ENCODE peak calls at places on chromosomes 5 and 9, in eight cellular contexts. One of them, this sample, is unnamed.

GRCh38 chr5:111069839-111070238 is 1.7 kb upstream of the TSLP start:
- DNase-seq in HuH-7.5: no peak
- DNase-seq in ACHN: no peak
- DNase-seq in IMR-90: peak; percentile 88
- DNase-seq in HFFc6: peak; percentile 61
- DNase-seq in pancreas: no peak
- DNase-seq in lower leg skin: no peak
- DNase-seq in GM03348: peak; percentile 11
- DNase-seq in this sample: no peak

GRCh38 chr5:157612581-157612980 is 37.0 kb upstream of the ADAM19 start:
- DNase-seq in HuH-7.5: no peak
- DNase-seq in IMR-90: no peak
- DNase-seq in ACHN: no peak
- DNase-seq in pancreas: no peak
- DNase-seq in HFFc6: no peak
- DNase-seq in GM03348: no peak
- DNase-seq in lower leg skin: no peak
- DNase-seq in this sample: no peak

GRCh38 chr9:130110166-130110565 is 56.5 kb downstream of the GPR107 start:
- DNase-seq in ACHN: peak; percentile 18
- DNase-seq in IMR-90: no peak
- DNase-seq in HFFc6: no peak
- DNase-seq in lower leg skin: no peak
- DNase-seq in pancreas: no peak
- DNase-seq in GM03348: no peak
- DNase-seq in HuH-7.5: no peak
- DNase-seq in this sample: no peak

GRCh38 chr9:87685871-87686519 is 39.9 kb upstream of the CTSL start:
- DNase-seq in pancreas: no peak
- DNase-seq in lower leg skin: peak; percentile 86
- DNase-seq in IMR-90: peak; percentile 27
- DNase-seq in HuH-7.5: no peak
- DNase-seq in ACHN: no peak
- DNase-seq in GM03348: no peak
- DNase-seq in HFFc6: peak; percentile 17
- DNase-seq in this sample: no peak

GRCh38 chr5:36619012-36619635 is 12.7 kb downstream of the SLC1A3 start:
- DNase-seq in HuH-7.5: no peak
- DNase-seq in ACHN: no peak
- DNase-seq in HFFc6: no peak
- DNase-seq in GM03348: no peak
- DNase-seq in IMR-90: no peak
- DNase-seq in pancreas: no peak
- DNase-seq in lower leg skin: no peak
- DNase-seq in this sample: no peak

GRCh38 chr9:1878817-1879216 is 136.3 kb upstream of the SMARCA2 start:
- DNase-seq in HFFc6: no peak
- DNase-seq in HuH-7.5: no peak
- DNase-seq in GM03348: no peak
- DNase-seq in pancreas: no peak
- DNase-seq in IMR-90: no peak
- DNase-seq in lower leg skin: no peak
- DNase-seq in ACHN: no peak
- DNase-seq in this sample: no peak

GRCh38 chr5:181221792-181222629 is 1.1 kb upstream of the TRIM41 start:
- DNase-seq in ACHN: peak; percentile 91
- DNase-seq in IMR-90: peak; percentile 98
- DNase-seq in GM03348: peak; percentile 67
- DNase-seq in HFFc6: peak; percentile 99
- DNase-seq in HuH-7.5: peak; percentile 79
- DNase-seq in lower leg skin: peak; percentile 100
- DNase-seq in pancreas: peak; percentile 88
- DNase-seq in this sample: peak; percentile 67

GRCh38 chr5:74542477-74542876 is 98.1 kb downstream of the ENC1 start:
- DNase-seq in GM03348: peak; percentile 40
- DNase-seq in HuH-7.5: no peak
- DNase-seq in pancreas: no peak
- DNase-seq in HFFc6: peak; percentile 23
- DNase-seq in lower leg skin: no peak
- DNase-seq in IMR-90: no peak
- DNase-seq in ACHN: peak; percentile 11
- DNase-seq in this sample: no peak

GRCh38 chr5:17315710-17316221 is 98.3 kb downstream of the BASP1 start:
- DNase-seq in HuH-7.5: no peak
- DNase-seq in pancreas: no peak
- DNase-seq in ACHN: no peak
- DNase-seq in lower leg skin: no peak
- DNase-seq in IMR-90: peak; percentile 90
- DNase-seq in HFFc6: peak; percentile 50
- DNase-seq in GM03348: peak; percentile 57
- DNase-seq in this sample: no peak

GRCh38 chr9:128159784-128160602 is at the start of gene BBLN:
- DNase-seq in IMR-90: peak; percentile 85
- DNase-seq in GM03348: peak; percentile 100
- DNase-seq in lower leg skin: peak; percentile 98
- DNase-seq in HuH-7.5: peak; percentile 98
- DNase-seq in HFFc6: peak; percentile 83
- DNase-seq in ACHN: peak; percentile 89
- DNase-seq in pancreas: peak; percentile 92
- DNase-seq in this sample: no peak

GRCh38 chr5:40409600-40409999 is 270.1 kb upstream of the PTGER4 start:
- DNase-seq in IMR-90: no peak
- DNase-seq in HuH-7.5: no peak
- DNase-seq in ACHN: no peak
- DNase-seq in lower leg skin: no peak
- DNase-seq in HFFc6: no peak
- DNase-seq in pancreas: no peak
- DNase-seq in GM03348: no peak
- DNase-seq in this sample: no peak

GRCh38 chr5:176560364-176560763 is 11.2 kb downstream of the CDHR2 start:
- DNase-seq in GM03348: no peak
- DNase-seq in lower leg skin: no peak
- DNase-seq in HFFc6: no peak
- DNase-seq in pancreas: no peak
- DNase-seq in IMR-90: no peak
- DNase-seq in ACHN: no peak
- DNase-seq in HuH-7.5: no peak
- DNase-seq in this sample: no peak

GRCh38 chr5:139708434-139708849 is 60.3 kb downstream of the CXXC5 start:
- DNase-seq in IMR-90: no peak
- DNase-seq in pancreas: no peak
- DNase-seq in ACHN: no peak
- DNase-seq in GM03348: no peak
- DNase-seq in lower leg skin: no peak
- DNase-seq in HFFc6: no peak
- DNase-seq in HuH-7.5: no peak
- DNase-seq in this sample: no peak

GRCh38 chr5:163976691-163977090 is 471.3 kb downstream of the MAT2B start:
- DNase-seq in ACHN: no peak
- DNase-seq in HuH-7.5: no peak
- DNase-seq in pancreas: no peak
- DNase-seq in lower leg skin: no peak
- DNase-seq in GM03348: no peak
- DNase-seq in HFFc6: no peak
- DNase-seq in IMR-90: peak; percentile 53
- DNase-seq in this sample: no peak

GRCh38 chr5:67815455-67816391 is 399.8 kb upstream of the PIK3R1 start:
- DNase-seq in HFFc6: no peak
- DNase-seq in GM03348: no peak
- DNase-seq in ACHN: no peak
- DNase-seq in pancreas: peak; percentile 42
- DNase-seq in lower leg skin: no peak
- DNase-seq in IMR-90: no peak
- DNase-seq in HuH-7.5: peak; percentile 6
- DNase-seq in this sample: no peak

GRCh38 chr5:72428664-72429063 is 78.5 kb downstream of the ZNF366 start:
- DNase-seq in pancreas: no peak
- DNase-seq in ACHN: no peak
- DNase-seq in lower leg skin: no peak
- DNase-seq in IMR-90: no peak
- DNase-seq in HFFc6: no peak
- DNase-seq in GM03348: no peak
- DNase-seq in HuH-7.5: no peak
- DNase-seq in this sample: no peak

GRCh38 chr5:132674671-132675506 is 1.1 kb downstream of the IL4 start:
- DNase-seq in GM03348: peak; percentile 92
- DNase-seq in HFFc6: peak; percentile 96
- DNase-seq in HuH-7.5: no peak
- DNase-seq in lower leg skin: no peak
- DNase-seq in IMR-90: peak; percentile 98
- DNase-seq in pancreas: no peak
- DNase-seq in ACHN: peak; percentile 58
- DNase-seq in this sample: peak; percentile 80

GRCh38 chr5:119411935-119412623 is 40.2 kb upstream of the HSD17B4 start:
- DNase-seq in pancreas: peak; percentile 43
- DNase-seq in HuH-7.5: peak; percentile 25
- DNase-seq in GM03348: peak; percentile 78
- DNase-seq in HFFc6: peak; percentile 75
- DNase-seq in IMR-90: peak; percentile 81
- DNase-seq in ACHN: peak; percentile 68
- DNase-seq in lower leg skin: no peak
- DNase-seq in this sample: no peak